ENCODE peak calls at places on chromosomes 6 and 20, in five cellular contexts. One of them, this sample, is unnamed.

GRCh38 chr6:13283340-13283739 is 45.0 kb downstream of the TBC1D7 start:
- DNase-seq in choroid plexus epithelial cell: no peak
- DNase-seq in esophagus squamous epithelium: no peak
- DNase-seq in tibial nerve: no peak
- DNase-seq in heart right ventricle: no peak
- DNase-seq in this sample: no peak

GRCh38 chr6:17278289-17279061 is 2.7 kb upstream of the RBM24 start:
- DNase-seq in choroid plexus epithelial cell: peak; percentile 53
- DNase-seq in esophagus squamous epithelium: no peak
- DNase-seq in tibial nerve: no peak
- DNase-seq in heart right ventricle: no peak
- DNase-seq in this sample: peak; percentile 72

GRCh38 chr6:70304611-70305010 is 1.7 kb upstream of the COL9A1 start:
- DNase-seq in choroid plexus epithelial cell: no peak
- DNase-seq in esophagus squamous epithelium: no peak
- DNase-seq in tibial nerve: no peak
- DNase-seq in heart right ventricle: no peak
- DNase-seq in this sample: no peak

GRCh38 chr6:137001287-137001976 is 43.3 kb downstream of the IL20RA start:
- DNase-seq in choroid plexus epithelial cell: no peak
- DNase-seq in esophagus squamous epithelium: no peak
- DNase-seq in tibial nerve: no peak
- DNase-seq in heart right ventricle: no peak
- DNase-seq in this sample: no peak

GRCh38 chr6:148548065-148548748 is 198.6 kb upstream of the UST start:
- DNase-seq in choroid plexus epithelial cell: no peak
- DNase-seq in esophagus squamous epithelium: no peak
- DNase-seq in tibial nerve: no peak
- DNase-seq in heart right ventricle: peak; percentile 65
- DNase-seq in this sample: no peak

GRCh38 chr6:22102671-22103070 is 194.2 kb downstream of the PRL start:
- DNase-seq in choroid plexus epithelial cell: no peak
- DNase-seq in esophagus squamous epithelium: no peak
- DNase-seq in tibial nerve: no peak
- DNase-seq in heart right ventricle: no peak
- DNase-seq in this sample: peak; percentile 47

GRCh38 chr6:42140051-42140450 is 2.4 kb downstream of the C6orf132 start:
- DNase-seq in choroid plexus epithelial cell: no peak
- DNase-seq in esophagus squamous epithelium: no peak
- DNase-seq in tibial nerve: no peak
- DNase-seq in heart right ventricle: no peak
- DNase-seq in this sample: no peak

GRCh38 chr20:38272398-38272797 is 11.9 kb upstream of the KIAA1755 start:
- DNase-seq in choroid plexus epithelial cell: no peak
- DNase-seq in esophagus squamous epithelium: no peak
- DNase-seq in tibial nerve: no peak
- DNase-seq in heart right ventricle: no peak
- DNase-seq in this sample: no peak

GRCh38 chr6:47169785-47170685 is 127.9 kb upstream of the ADGRF1 start:
- DNase-seq in choroid plexus epithelial cell: peak; percentile 71
- DNase-seq in esophagus squamous epithelium: no peak
- DNase-seq in tibial nerve: no peak
- DNase-seq in heart right ventricle: no peak
- DNase-seq in this sample: peak; percentile 57

DNA sequence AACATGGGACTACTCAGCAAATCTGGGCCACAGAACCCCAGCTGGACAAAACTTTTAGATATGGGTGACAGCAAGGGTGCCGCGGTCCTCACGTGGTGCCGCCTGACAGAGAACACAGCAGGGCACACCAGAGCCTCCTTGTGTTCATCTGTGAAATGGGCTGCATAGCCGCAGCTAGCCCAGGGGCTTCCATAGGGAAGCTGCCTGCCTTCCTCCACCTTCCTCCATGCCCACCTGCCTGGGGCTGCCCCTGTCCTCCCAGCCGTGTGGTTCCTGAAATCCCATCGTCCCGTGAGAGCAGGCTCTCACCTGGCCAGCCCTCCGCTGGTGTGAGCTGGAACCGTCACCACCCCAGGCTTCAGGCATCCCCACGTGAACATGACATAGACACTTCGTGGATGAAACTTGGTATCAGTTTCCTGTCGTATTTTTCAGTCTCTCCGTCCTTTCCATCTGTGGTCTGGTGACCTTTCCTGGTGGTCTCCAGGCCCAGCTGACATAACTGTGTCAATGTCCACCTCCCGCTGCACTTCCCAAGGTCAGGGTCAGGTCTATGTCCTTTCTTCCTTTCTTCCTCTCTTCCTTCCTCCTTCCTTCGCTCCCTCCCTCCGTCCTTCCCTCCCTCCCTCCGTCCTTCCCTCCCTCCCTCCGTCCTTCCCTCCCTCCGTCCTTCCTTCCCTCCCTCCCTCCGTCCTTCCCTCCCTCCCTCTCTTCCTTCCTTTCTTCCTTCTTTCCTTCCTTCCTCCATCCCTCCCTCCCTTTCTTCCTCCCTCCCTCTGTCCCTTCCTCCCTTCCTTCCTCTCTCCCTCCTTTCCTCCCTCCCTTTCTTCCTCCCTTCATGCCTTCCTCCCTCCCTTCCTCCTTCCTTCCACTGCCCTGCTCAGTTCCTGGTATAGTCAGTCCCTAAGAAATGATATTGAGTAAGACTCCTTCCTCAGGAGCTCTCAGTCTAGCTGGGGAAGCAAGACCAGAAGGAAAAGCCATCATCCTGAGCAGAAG is 78.8 kb downstream of the GRM4 start:
- DNase-seq in choroid plexus epithelial cell: no peak
- DNase-seq in esophagus squamous epithelium: no peak
- DNase-seq in tibial nerve: no peak
- DNase-seq in heart right ventricle: no peak
- DNase-seq in this sample: no peak
- TF ChIP-seq CTCF in choroid plexus epithelial cell: no peak
- TF ChIP-seq CTCF in esophagus squamous epithelium: no peak
- TF ChIP-seq CTCF in tibial nerve: no peak
- TF ChIP-seq CTCF in heart right ventricle: no peak
- TF ChIP-seq CTCF in this sample: no peak

GRCh38 chr20:46307139-46307998 is 929 bp downstream of the CDH22 start:
- DNase-seq in choroid plexus epithelial cell: peak; percentile 54
- DNase-seq in esophagus squamous epithelium: no peak
- DNase-seq in tibial nerve: no peak
- DNase-seq in heart right ventricle: peak; percentile 47
- DNase-seq in this sample: no peak
- H3K4me3 ChIP-seq in choroid plexus epithelial cell: no peak overlapping the region
- H3K4me3 ChIP-seq in esophagus squamous epithelium: peak overlapping the region; percentile 71
- H3K4me3 ChIP-seq in tibial nerve: peak overlapping the region; percentile 63
- H3K4me3 ChIP-seq in heart right ventricle: peak overlapping the region; percentile 51
- H3K4me3 ChIP-seq in this sample: no peak overlapping the region

GRCh38 chr20:18271160-18271559 is 17.2 kb upstream of the ZNF133 start:
- DNase-seq in choroid plexus epithelial cell: no peak
- DNase-seq in esophagus squamous epithelium: no peak
- DNase-seq in tibial nerve: no peak
- DNase-seq in heart right ventricle: no peak
- DNase-seq in this sample: no peak

GRCh38 chr20:18267815-18268214 is 20.5 kb upstream of the ZNF133 start:
- DNase-seq in choroid plexus epithelial cell: no peak
- DNase-seq in esophagus squamous epithelium: no peak
- DNase-seq in tibial nerve: no peak
- DNase-seq in heart right ventricle: no peak
- DNase-seq in this sample: no peak

GRCh38 chr20:18273738-18274137 is 14.6 kb upstream of the ZNF133 start:
- DNase-seq in choroid plexus epithelial cell: no peak
- DNase-seq in esophagus squamous epithelium: no peak
- DNase-seq in tibial nerve: no peak
- DNase-seq in heart right ventricle: no peak
- DNase-seq in this sample: no peak

GRCh38 chr20:18276821-18277220 is 11.5 kb upstream of the ZNF133 start:
- DNase-seq in choroid plexus epithelial cell: peak; percentile 88
- DNase-seq in esophagus squamous epithelium: no peak
- DNase-seq in tibial nerve: peak; percentile 75
- DNase-seq in heart right ventricle: peak; percentile 34
- DNase-seq in this sample: no peak

DNA sequence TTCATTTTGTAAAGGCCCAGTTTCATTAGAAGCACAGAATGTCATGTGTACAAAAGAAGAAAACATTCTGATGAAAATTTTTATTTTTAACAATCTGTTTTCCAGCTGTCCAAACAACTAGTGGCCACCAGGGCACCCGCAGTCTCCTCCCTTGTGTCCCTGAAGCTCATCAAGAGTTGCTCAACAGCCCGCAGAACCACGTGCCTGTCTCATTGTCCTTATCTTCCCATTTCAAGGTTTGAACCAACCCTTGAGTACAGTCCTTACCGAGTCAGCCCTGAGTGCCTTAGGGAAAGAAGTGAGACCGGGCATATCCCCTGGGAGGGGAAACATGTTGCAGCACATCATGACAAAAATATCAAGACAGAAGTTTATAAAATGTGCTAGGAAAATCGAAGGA is 15.9 kb upstream of the ZNF133 start:
- DNase-seq in choroid plexus epithelial cell: peak; percentile 46
- DNase-seq in esophagus squamous epithelium: no peak
- DNase-seq in tibial nerve: peak; percentile 64
- DNase-seq in heart right ventricle: peak; percentile 42
- DNase-seq in this sample: no peak
- TF ChIP-seq CTCF in choroid plexus epithelial cell: peak; percentile 45
- TF ChIP-seq CTCF in esophagus squamous epithelium: no peak
- TF ChIP-seq CTCF in tibial nerve: no peak
- TF ChIP-seq CTCF in heart right ventricle: no peak
- TF ChIP-seq CTCF in this sample: peak; percentile 21

DNA sequence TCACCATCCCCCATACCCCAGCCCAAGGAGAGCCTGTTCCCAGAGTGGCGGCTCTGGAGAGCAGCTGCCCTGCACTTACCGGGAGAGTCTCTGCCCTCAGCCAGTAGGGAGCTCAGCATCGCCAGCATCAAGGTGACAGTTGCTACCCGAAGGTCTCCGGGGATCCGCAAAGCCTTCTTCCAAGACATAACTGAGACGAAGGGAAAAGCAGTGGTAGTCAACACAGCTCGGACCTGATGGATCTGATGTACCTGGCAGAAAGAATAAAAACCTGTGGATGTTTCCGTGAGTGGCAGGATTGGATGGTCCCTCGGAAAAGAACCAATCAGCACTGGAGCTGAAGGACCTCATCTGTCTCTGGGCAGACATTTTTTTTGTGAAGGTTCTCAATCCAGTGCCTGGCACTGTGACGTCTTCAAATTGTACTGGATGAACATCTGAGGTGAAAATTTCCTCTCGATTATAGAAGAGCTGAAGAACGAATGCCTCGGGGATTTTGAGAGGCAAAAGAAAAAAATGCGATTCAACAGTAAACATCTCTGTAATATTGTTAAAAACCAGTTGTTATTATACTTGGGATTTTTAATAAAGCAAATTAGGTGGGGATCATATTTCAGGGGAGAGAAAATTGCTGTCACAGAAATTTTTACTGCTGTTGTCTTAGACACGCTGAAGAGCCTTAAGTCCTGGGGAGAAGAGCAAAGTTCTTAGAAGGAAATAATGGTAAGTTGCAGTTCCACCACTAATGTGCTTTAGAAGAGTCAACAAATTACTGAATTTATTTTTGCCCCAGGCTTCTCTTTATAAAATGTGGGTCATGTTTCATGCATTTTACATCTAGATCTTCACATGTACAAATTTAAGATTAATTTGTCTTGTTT is at the start of gene HLA-DQB1:
- DNase-seq in choroid plexus epithelial cell: peak; percentile 30
- DNase-seq in esophagus squamous epithelium: no peak
- DNase-seq in tibial nerve: peak; percentile 21
- DNase-seq in heart right ventricle: no peak
- DNase-seq in this sample: peak; percentile 35
- H3K4me3 ChIP-seq in choroid plexus epithelial cell: no peak within 1 kb of the TSS
- H3K4me3 ChIP-seq in esophagus squamous epithelium: no peak within 1 kb of the TSS
- H3K4me3 ChIP-seq in tibial nerve: peak within 1 kb of the TSS; percentile 12
- H3K4me3 ChIP-seq in heart right ventricle: peak within 1 kb of the TSS; percentile 57
- H3K4me3 ChIP-seq in this sample: peak within 1 kb of the TSS; percentile 47

DNA sequence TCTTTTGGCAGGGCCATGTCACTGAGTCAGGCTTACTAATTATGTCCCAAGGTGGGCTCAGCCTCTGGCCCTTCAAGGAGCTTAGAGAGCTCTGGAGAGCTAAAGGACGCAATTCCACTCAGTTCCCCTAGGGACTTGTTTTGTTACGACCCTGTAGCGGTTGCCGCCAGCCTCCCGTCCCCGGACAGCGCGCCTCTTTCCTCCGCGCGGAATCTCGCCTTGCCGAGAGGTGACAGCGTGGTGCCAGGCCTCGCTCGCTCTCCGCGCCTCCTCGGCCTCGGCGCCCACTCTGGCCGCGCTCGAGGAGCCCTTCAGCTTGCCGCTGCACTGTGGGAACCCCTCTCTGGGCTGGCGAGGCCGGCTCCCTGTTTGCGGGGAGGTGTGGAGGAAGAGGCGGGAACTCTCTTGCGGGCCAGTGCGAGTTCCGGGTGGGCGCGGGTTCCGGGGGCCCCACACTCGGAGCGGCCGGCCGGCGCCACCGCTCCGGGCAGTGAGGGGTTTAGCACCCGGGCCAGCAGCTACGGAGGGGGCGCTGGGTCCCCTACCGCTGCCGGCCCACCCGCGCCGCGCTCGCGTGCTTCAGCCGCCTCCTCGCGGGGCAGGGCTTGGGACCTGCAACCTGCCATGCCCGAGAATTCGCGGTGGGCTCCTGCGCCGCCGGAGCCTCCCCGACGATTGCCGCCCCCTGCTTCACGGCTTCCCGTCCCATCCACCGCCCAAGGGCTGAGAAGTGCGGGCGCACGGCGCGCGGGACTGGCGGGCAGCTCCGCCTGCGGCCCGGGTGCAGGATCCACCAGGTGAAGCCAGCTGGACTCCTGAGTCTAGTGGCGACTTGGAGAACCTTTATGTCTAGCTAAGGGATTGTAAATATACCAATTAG is 9.9 kb upstream of the ZNF311 start:
- DNase-seq in choroid plexus epithelial cell: peak; percentile 26
- DNase-seq in esophagus squamous epithelium: no peak
- DNase-seq in tibial nerve: no peak
- DNase-seq in heart right ventricle: no peak
- DNase-seq in this sample: no peak
- TF ChIP-seq CTCF in choroid plexus epithelial cell: peak; percentile 29
- TF ChIP-seq CTCF in esophagus squamous epithelium: no peak
- TF ChIP-seq CTCF in tibial nerve: no peak
- TF ChIP-seq CTCF in heart right ventricle: no peak
- TF ChIP-seq CTCF in this sample: no peak